ENCODE peak calls at places on chromosomes 2 and 18, in ten cellular contexts. One of them, this sample, is unnamed. For H3K4me1, the result is how much of the 10 kb centered on the place peaks cover.

GRCh38 chr2:96899084-96899735 is 29.3 kb upstream of the SEMA4C start:
- DNase-seq in breast epithelium: no peak
- DNase-seq in OCI-LY7: no peak
- DNase-seq in uterus: no peak
- DNase-seq in esophagus squamous epithelium: no peak
- DNase-seq in A549: no peak
- DNase-seq in fibroblast of lung: peak
- DNase-seq in adrenal gland: peak
- DNase-seq in K562: no peak
- DNase-seq in naive thymus-derived CD4-positive, alpha-beta T cell: no peak
- DNase-seq in this sample: peak

GRCh38 chr2:173684896-173685485 is 280.2 kb downstream of the SP3 start:
- DNase-seq in fibroblast of lung: no peak
- DNase-seq in OCI-LY7: no peak
- DNase-seq in uterus: no peak
- DNase-seq in adrenal gland: no peak
- DNase-seq in K562: no peak
- DNase-seq in A549: no peak
- DNase-seq in breast epithelium: no peak
- DNase-seq in naive thymus-derived CD4-positive, alpha-beta T cell: no peak
- DNase-seq in esophagus squamous epithelium: no peak
- DNase-seq in this sample: no peak

GRCh38 chr18:35072616-35073015 is 31.4 kb downstream of the MAPRE2 start:
- DNase-seq in fibroblast of lung: no peak
- DNase-seq in uterus: no peak
- DNase-seq in breast epithelium: no peak
- DNase-seq in naive thymus-derived CD4-positive, alpha-beta T cell: no peak
- DNase-seq in K562: no peak
- DNase-seq in A549: no peak
- DNase-seq in esophagus squamous epithelium: no peak
- DNase-seq in OCI-LY7: no peak
- DNase-seq in adrenal gland: no peak
- DNase-seq in this sample: no peak

GRCh38 chr2:237096201-237096600 is 10.5 kb downstream of the COPS8 start:
- DNase-seq in naive thymus-derived CD4-positive, alpha-beta T cell: no peak
- DNase-seq in breast epithelium: no peak
- DNase-seq in esophagus squamous epithelium: no peak
- DNase-seq in fibroblast of lung: no peak
- DNase-seq in K562: no peak
- DNase-seq in uterus: no peak
- DNase-seq in OCI-LY7: no peak
- DNase-seq in A549: no peak
- DNase-seq in adrenal gland: no peak
- DNase-seq in this sample: no peak

GRCh38 chr18:13253786-13254755 is 35.5 kb downstream of the LDLRAD4 start:
- DNase-seq in breast epithelium: no peak
- DNase-seq in esophagus squamous epithelium: no peak
- DNase-seq in OCI-LY7: no peak
- DNase-seq in uterus: no peak
- DNase-seq in fibroblast of lung: no peak
- DNase-seq in adrenal gland: no peak
- DNase-seq in naive thymus-derived CD4-positive, alpha-beta T cell: no peak
- DNase-seq in A549: no peak
- DNase-seq in K562: no peak
- DNase-seq in this sample: no peak

GRCh38 chr2:2742745-2743144 is 411.7 kb upstream of the MYT1L start:
- DNase-seq in breast epithelium: no peak
- DNase-seq in fibroblast of lung: peak
- DNase-seq in A549: no peak
- DNase-seq in uterus: no peak
- DNase-seq in esophagus squamous epithelium: no peak
- DNase-seq in OCI-LY7: no peak
- DNase-seq in K562: no peak
- DNase-seq in adrenal gland: no peak
- DNase-seq in naive thymus-derived CD4-positive, alpha-beta T cell: no peak
- DNase-seq in this sample: no peak

GRCh38 chr2:216791303-216791702 is 68.6 kb downstream of the TNP1 start:
- DNase-seq in adrenal gland: no peak
- DNase-seq in OCI-LY7: no peak
- DNase-seq in K562: no peak
- DNase-seq in A549: no peak
- DNase-seq in naive thymus-derived CD4-positive, alpha-beta T cell: no peak
- DNase-seq in esophagus squamous epithelium: no peak
- DNase-seq in uterus: no peak
- DNase-seq in fibroblast of lung: no peak
- DNase-seq in breast epithelium: no peak
- DNase-seq in this sample: no peak

GRCh38 chr2:54479422-54479821 is 23.3 kb downstream of the SPTBN1 start:
- DNase-seq in uterus: no peak
- DNase-seq in breast epithelium: no peak
- DNase-seq in fibroblast of lung: peak
- DNase-seq in OCI-LY7: no peak
- DNase-seq in A549: no peak
- DNase-seq in esophagus squamous epithelium: no peak
- DNase-seq in adrenal gland: no peak
- DNase-seq in naive thymus-derived CD4-positive, alpha-beta T cell: no peak
- DNase-seq in K562: no peak
- DNase-seq in this sample: no peak

GRCh38 chr2:217942731-217943335 is 60.0 kb downstream of the TNS1 start:
- DNase-seq in K562: no peak
- DNase-seq in fibroblast of lung: no peak
- DNase-seq in naive thymus-derived CD4-positive, alpha-beta T cell: no peak
- DNase-seq in adrenal gland: peak
- DNase-seq in uterus: no peak
- DNase-seq in A549: no peak
- DNase-seq in OCI-LY7: no peak
- DNase-seq in breast epithelium: no peak
- DNase-seq in esophagus squamous epithelium: no peak
- DNase-seq in this sample: no peak

GRCh38 chr2:217940261-217941220 is 62.3 kb downstream of the TNS1 start:
- DNase-seq in A549: no peak
- DNase-seq in K562: no peak
- DNase-seq in naive thymus-derived CD4-positive, alpha-beta T cell: no peak
- DNase-seq in adrenal gland: no peak
- DNase-seq in breast epithelium: no peak
- DNase-seq in OCI-LY7: no peak
- DNase-seq in esophagus squamous epithelium: no peak
- DNase-seq in fibroblast of lung: no peak
- DNase-seq in uterus: no peak
- DNase-seq in this sample: no peak

GRCh38 chr2:217941886-217942728 is 60.7 kb downstream of the TNS1 start:
- DNase-seq in fibroblast of lung: no peak
- DNase-seq in esophagus squamous epithelium: no peak
- DNase-seq in uterus: no peak
- DNase-seq in K562: no peak
- DNase-seq in A549: no peak
- DNase-seq in adrenal gland: no peak
- DNase-seq in OCI-LY7: no peak
- DNase-seq in breast epithelium: no peak
- DNase-seq in naive thymus-derived CD4-positive, alpha-beta T cell: no peak
- DNase-seq in this sample: no peak

GRCh38 chr2:217939629-217940245 is 63.1 kb downstream of the TNS1 start:
- DNase-seq in fibroblast of lung: no peak
- DNase-seq in uterus: no peak
- DNase-seq in breast epithelium: no peak
- DNase-seq in K562: no peak
- DNase-seq in A549: no peak
- DNase-seq in OCI-LY7: no peak
- DNase-seq in adrenal gland: peak
- DNase-seq in esophagus squamous epithelium: no peak
- DNase-seq in naive thymus-derived CD4-positive, alpha-beta T cell: no peak
- DNase-seq in this sample: no peak

GRCh38 chr2:217941339-217941738 is 61.5 kb downstream of the TNS1 start:
- DNase-seq in breast epithelium: no peak
- DNase-seq in adrenal gland: no peak
- DNase-seq in uterus: no peak
- DNase-seq in naive thymus-derived CD4-positive, alpha-beta T cell: no peak
- DNase-seq in OCI-LY7: no peak
- DNase-seq in esophagus squamous epithelium: no peak
- DNase-seq in K562: no peak
- DNase-seq in fibroblast of lung: no peak
- DNase-seq in A549: no peak
- DNase-seq in this sample: no peak
- H3K4me1 ChIP-seq in breast epithelium: under half
- H3K4me1 ChIP-seq in adrenal gland: half or more
- H3K4me1 ChIP-seq in uterus: under half
- H3K4me1 ChIP-seq in naive thymus-derived CD4-positive, alpha-beta T cell: under half
- H3K4me1 ChIP-seq in OCI-LY7: under half
- H3K4me1 ChIP-seq in esophagus squamous epithelium: under half
- H3K4me1 ChIP-seq in K562: under half
- H3K4me1 ChIP-seq in fibroblast of lung: under half
- H3K4me1 ChIP-seq in A549: under half
- H3K4me1 ChIP-seq in this sample: under half

DNA sequence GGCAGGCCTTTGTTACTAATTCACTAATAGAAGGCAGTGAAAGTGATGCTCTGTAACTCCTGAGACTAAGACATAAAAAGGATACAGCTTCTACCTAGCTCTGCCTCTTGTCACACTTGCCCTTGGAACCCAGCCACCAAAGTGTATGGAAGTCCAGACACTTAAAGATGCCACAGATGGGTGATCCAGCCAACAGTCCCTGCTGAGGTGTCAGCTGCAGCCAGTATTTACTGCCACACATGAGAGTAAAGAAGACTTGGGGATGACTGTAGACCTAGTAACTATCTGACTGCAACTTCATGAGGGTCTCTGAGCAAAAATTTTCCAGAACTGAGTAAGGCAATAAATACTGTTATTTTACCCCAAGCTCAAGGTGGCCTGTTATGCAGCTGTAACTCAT is 8.8 kb downstream of the IMMT start:
- DNase-seq in breast epithelium: no peak
- DNase-seq in naive thymus-derived CD4-positive, alpha-beta T cell: no peak
- DNase-seq in uterus: no peak
- DNase-seq in fibroblast of lung: no peak
- DNase-seq in adrenal gland: no peak
- DNase-seq in K562: no peak
- DNase-seq in esophagus squamous epithelium: no peak
- DNase-seq in OCI-LY7: peak
- DNase-seq in A549: no peak
- DNase-seq in this sample: no peak
- H3K4me3 ChIP-seq in breast epithelium: no peak
- H3K4me3 ChIP-seq in naive thymus-derived CD4-positive, alpha-beta T cell: no peak
- H3K4me3 ChIP-seq in uterus: no peak
- H3K4me3 ChIP-seq in fibroblast of lung: no peak
- H3K4me3 ChIP-seq in adrenal gland: no peak
- H3K4me3 ChIP-seq in K562: no peak
- H3K4me3 ChIP-seq in esophagus squamous epithelium: no peak
- H3K4me3 ChIP-seq in OCI-LY7: peak
- H3K4me3 ChIP-seq in A549: no peak
- H3K4me3 ChIP-seq in this sample: no peak

DNA sequence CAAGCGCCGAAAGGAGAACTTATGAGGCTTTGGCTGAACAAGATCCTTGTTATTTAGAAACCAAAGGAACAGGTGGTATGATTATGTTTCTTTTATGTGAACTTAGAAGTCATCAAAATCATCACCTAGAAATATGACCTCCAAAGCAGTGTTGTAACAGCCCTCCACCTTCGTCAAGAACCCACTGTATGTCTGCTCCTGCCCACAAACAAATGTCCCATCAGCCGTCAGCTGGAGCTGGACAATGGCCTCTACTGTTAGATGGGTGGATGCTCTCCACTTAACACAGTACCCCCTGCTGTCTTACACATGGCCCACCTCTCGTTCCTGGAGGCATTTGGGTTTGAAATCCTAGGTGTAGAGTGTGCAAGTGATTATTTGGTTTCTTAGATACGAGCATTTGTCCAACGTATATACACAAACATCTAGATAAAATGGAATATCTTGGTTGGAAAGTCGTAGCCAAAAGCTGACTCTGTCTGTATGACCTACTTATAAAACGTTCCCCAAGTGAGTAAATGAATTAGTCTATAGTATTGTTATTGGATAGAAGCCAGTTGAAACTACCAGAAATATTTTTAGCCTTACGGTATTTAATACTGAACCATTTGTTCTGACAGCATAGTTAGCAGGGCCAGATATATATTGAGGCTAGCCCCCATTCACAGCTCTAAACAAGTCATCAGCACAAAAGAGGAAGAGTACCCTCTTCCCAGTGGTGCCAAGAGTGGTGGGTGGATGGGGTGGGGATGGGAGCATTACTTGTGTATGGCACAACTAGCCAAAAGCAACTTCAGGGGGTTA is 113.1 kb downstream of the CRIM1 start:
- DNase-seq in breast epithelium: no peak
- DNase-seq in fibroblast of lung: peak
- DNase-seq in naive thymus-derived CD4-positive, alpha-beta T cell: no peak
- DNase-seq in esophagus squamous epithelium: no peak
- DNase-seq in OCI-LY7: no peak
- DNase-seq in K562: no peak
- DNase-seq in adrenal gland: no peak
- DNase-seq in A549: no peak
- DNase-seq in uterus: no peak
- DNase-seq in this sample: no peak
- H3K27ac ChIP-seq in breast epithelium: peak
- H3K27ac ChIP-seq in fibroblast of lung: peak
- H3K27ac ChIP-seq in naive thymus-derived CD4-positive, alpha-beta T cell: no peak
- H3K27ac ChIP-seq in esophagus squamous epithelium: peak
- H3K27ac ChIP-seq in OCI-LY7: no peak
- H3K27ac ChIP-seq in K562: no peak
- H3K27ac ChIP-seq in adrenal gland: no peak
- H3K27ac ChIP-seq in A549: no peak
- H3K27ac ChIP-seq in uterus: no peak
- H3K27ac ChIP-seq in this sample: no peak

GRCh38 chr2:62202019-62202722 is 6.3 kb downstream of the B3GNT2 start:
- DNase-seq in K562: no peak
- DNase-seq in naive thymus-derived CD4-positive, alpha-beta T cell: no peak
- DNase-seq in esophagus squamous epithelium: no peak
- DNase-seq in uterus: no peak
- DNase-seq in OCI-LY7: no peak
- DNase-seq in adrenal gland: no peak
- DNase-seq in fibroblast of lung: no peak
- DNase-seq in breast epithelium: no peak
- DNase-seq in A549: no peak
- DNase-seq in this sample: no peak

GRCh38 chr2:62199392-62200125 is 3.6 kb downstream of the B3GNT2 start:
- DNase-seq in OCI-LY7: no peak
- DNase-seq in A549: no peak
- DNase-seq in breast epithelium: no peak
- DNase-seq in fibroblast of lung: no peak
- DNase-seq in K562: no peak
- DNase-seq in naive thymus-derived CD4-positive, alpha-beta T cell: peak
- DNase-seq in adrenal gland: no peak
- DNase-seq in esophagus squamous epithelium: no peak
- DNase-seq in uterus: no peak
- DNase-seq in this sample: no peak

GRCh38 chr2:62200868-62201267 is 5.0 kb downstream of the B3GNT2 start:
- DNase-seq in K562: no peak
- DNase-seq in OCI-LY7: peak
- DNase-seq in breast epithelium: no peak
- DNase-seq in adrenal gland: no peak
- DNase-seq in naive thymus-derived CD4-positive, alpha-beta T cell: no peak
- DNase-seq in esophagus squamous epithelium: no peak
- DNase-seq in fibroblast of lung: no peak
- DNase-seq in A549: no peak
- DNase-seq in uterus: no peak
- DNase-seq in this sample: no peak

GRCh38 chr2:62201307-62201706 is 5.4 kb downstream of the B3GNT2 start:
- DNase-seq in adrenal gland: no peak
- DNase-seq in breast epithelium: no peak
- DNase-seq in naive thymus-derived CD4-positive, alpha-beta T cell: no peak
- DNase-seq in fibroblast of lung: peak
- DNase-seq in OCI-LY7: no peak
- DNase-seq in uterus: no peak
- DNase-seq in esophagus squamous epithelium: no peak
- DNase-seq in K562: no peak
- DNase-seq in A549: no peak
- DNase-seq in this sample: no peak

DNA sequence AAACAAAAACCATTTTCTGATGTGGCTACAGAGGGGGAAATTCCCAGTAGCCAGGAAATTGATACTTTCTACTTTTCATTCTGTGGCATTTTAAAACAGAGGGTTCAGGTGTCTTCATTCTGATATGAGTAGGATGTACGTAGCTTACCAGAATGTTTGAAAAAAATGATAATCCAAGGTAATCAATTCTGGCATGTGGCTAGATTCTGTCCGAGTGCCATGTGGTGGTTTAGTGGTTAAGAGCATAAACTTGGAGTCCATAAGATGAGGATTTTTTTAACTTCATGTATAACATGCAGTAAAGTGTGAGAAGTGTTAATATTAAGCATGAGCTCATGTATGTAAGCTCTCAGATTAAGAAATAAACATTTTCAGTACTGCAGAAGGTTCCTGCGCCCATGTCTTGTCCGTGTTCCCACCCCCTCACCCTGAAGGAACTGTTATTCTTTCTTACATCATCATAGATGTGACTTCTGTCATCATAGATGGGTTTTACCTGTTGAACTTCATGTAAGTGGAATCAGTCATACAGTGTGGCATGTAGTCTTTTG is 4.5 kb downstream of the B3GNT2 start:
- DNase-seq in uterus: no peak
- DNase-seq in adrenal gland: no peak
- DNase-seq in naive thymus-derived CD4-positive, alpha-beta T cell: peak
- DNase-seq in OCI-LY7: no peak
- DNase-seq in esophagus squamous epithelium: no peak
- DNase-seq in K562: no peak
- DNase-seq in A549: no peak
- DNase-seq in breast epithelium: no peak
- DNase-seq in fibroblast of lung: no peak
- DNase-seq in this sample: no peak
- H3K4me1 ChIP-seq in uterus: under half
- H3K4me1 ChIP-seq in adrenal gland: half or more
- H3K4me1 ChIP-seq in naive thymus-derived CD4-positive, alpha-beta T cell: under half
- H3K4me1 ChIP-seq in OCI-LY7: half or more
- H3K4me1 ChIP-seq in esophagus squamous epithelium: under half
- H3K4me1 ChIP-seq in K562: under half
- H3K4me1 ChIP-seq in A549: under half
- H3K4me1 ChIP-seq in breast epithelium: under half
- H3K4me1 ChIP-seq in fibroblast of lung: under half
- H3K4me1 ChIP-seq in this sample: under half